ENCODE peak calls at places on chromosome 1, in four cellular contexts. X is GM04504; W is activated T-cell treated with anti-CD3 and anti-CD28 coated beads, Interleukin-2, amount 50 U/mL, for 72 hours; F is stimulated activated CD4-positive, alpha-beta T cell treated with anti-CD3 and anti-CD28 coated beads, Interleukin-12 subunit alpha, Interleukin-12 subunit beta, amount 100 ng/mL, for 4 hours. J is an unnamed sample.

GRCh38 chr1:51768971-51769601 is 109.4 kb downstream of the NRDC start:
- DNase-seq in X (peak; percentile 32), W (no peak), F (no peak), J (peak; percentile 10)

GRCh38 chr1:22772054-22772453 is 61.4 kb downstream of the EPHB2 start:
- DNase-seq in X (no peak), W (no peak), F (no peak), J (no peak)

GRCh38 chr1:201693887-201694614 is 134.9 kb upstream of the IPO9 start:
- DNase-seq in X (no peak), W (no peak), F (no peak), J (no peak)

GRCh38 chr1:115251340-115251748 is 86.7 kb downstream of the NGF start:
- DNase-seq in X (no peak), W (no peak), F (no peak), J (no peak)

GRCh38 chr1:47179988-47180563 is 9.8 kb downstream of the PDZK1IP1 start:
- DNase-seq in X (no peak), W (no peak), F (no peak), J (no peak)

GRCh38 chr1:76961181-76961580 is 93.9 kb downstream of the ST6GALNAC5 start:
- DNase-seq in X (no peak), W (no peak), F (no peak), J (no peak)

GRCh38 chr1:105137543-105138444 is 1388.1 kb downstream of the AMY1C start:
- DNase-seq in X (no peak), W (no peak), F (no peak), J (no peak)

GRCh38 chr1:44635439-44635838 is 38.8 kb downstream of the TMEM53 start:
- DNase-seq in X (no peak), W (no peak), F (no peak), J (no peak)

GRCh38 chr1:201224671-201225400 is 34.2 kb downstream of the IGFN1 start:
- DNase-seq in X (no peak), W (no peak), F (no peak), J (no peak)

GRCh38 chr1:83882906-83883305 is 116.0 kb downstream of the TTLL7 start:
- DNase-seq in X (peak; percentile 59), W (no peak), F (no peak), J (no peak)

GRCh38 chr1:218945050-218945449 is 228.6 kb upstream of the LYPLAL1 start:
- DNase-seq in X (no peak), W (no peak), F (no peak), J (no peak)

GRCh38 chr1:119136401-119136800 is 4.1 kb downstream of the WARS2 start:
- DNase-seq in X (no peak), W (no peak), F (no peak), J (no peak)